ENCODE peak calls at places on chromosomes 13 and 19, in eight cellular contexts. S, B, Q, J, O, K, A and R are unnamed samples.

GRCh38 chr19:956747-957451 is 27.2 kb upstream of the WDR18 start:
- DNase-seq in S (no peak), B (no peak), Q (no peak), J (peak; percentile 45), O (peak; percentile 91), K (no peak), A (no peak), R (no peak)

GRCh38 chr19:14554382-14554812 is 17.5 kb downstream of the NDUFB7 start:
- DNase-seq in S (no peak), B (peak; percentile 89), Q (no peak), J (no peak), O (no peak), K (peak; percentile 75), A (peak; percentile 57), R (no peak)

GRCh38 chr13:83895994-83896580 is 13.8 kb upstream of the SLITRK1 start:
- DNase-seq in S (no peak), B (no peak), Q (no peak), J (no peak), O (no peak), K (no peak), A (no peak), R (no peak)

GRCh38 chr13:99989376-99990044 is 7.9 kb downstream of the ZIC2 start:
- DNase-seq in S (no peak), B (no peak), Q (no peak), J (peak; percentile 51), O (no peak), K (no peak), A (no peak), R (peak; percentile 66)

GRCh38 chr13:25848822-25849740 is 202.7 kb downstream of the SHISA2 start:
- DNase-seq in S (no peak), B (no peak), Q (no peak), J (no peak), O (no peak), K (no peak), A (no peak), R (no peak)

GRCh38 chr19:13381827-13382632 is 124.2 kb downstream of the CACNA1A start:
- DNase-seq in S (no peak), B (no peak), Q (no peak), J (no peak), O (no peak), K (no peak), A (no peak), R (no peak)

GRCh38 chr13:36839981-36840380 is 21.0 kb downstream of the RFXAP start:
- DNase-seq in S (no peak), B (no peak), Q (no peak), J (no peak), O (no peak), K (no peak), A (no peak), R (no peak)

GRCh38 chr19:2333027-2333806 is 4.7 kb downstream of the SPPL2B start:
- DNase-seq in S (no peak), B (no peak), Q (no peak), J (no peak), O (no peak), K (no peak), A (no peak), R (peak; percentile 73)

GRCh38 chr13:99307247-99307646 is at the start of gene GPR183:
- DNase-seq in S (no peak), B (no peak), Q (no peak), J (no peak), O (no peak), K (no peak), A (no peak), R (no peak)

GRCh38 chr13:23867027-23867491 is 22.1 kb downstream of the MIPEP start:
- DNase-seq in S (no peak), B (no peak), Q (no peak), J (no peak), O (no peak), K (no peak), A (no peak), R (no peak)

GRCh38 chr19:40274585-40275544 is 10.3 kb downstream of the AKT2 start:
- DNase-seq in S (peak; percentile 28), B (no peak), Q (no peak), J (no peak), O (no peak), K (no peak), A (no peak), R (no peak)

GRCh38 chr13:92807343-92807742 is 419.3 kb upstream of the GPC6 start:
- DNase-seq in S (no peak), B (peak; percentile 2), Q (no peak), J (no peak), O (no peak), K (no peak), A (no peak), R (no peak)

GRCh38 chr19:43439183-43440063 is 24.7 kb downstream of the TEX101 start:
- DNase-seq in S (no peak), B (no peak), Q (no peak), J (no peak), O (no peak), K (no peak), A (no peak), R (no peak)

GRCh38 chr13:95643471-95643813 is 1.1 kb downstream of the DZIP1 start:
- DNase-seq in S (no peak), B (no peak), Q (no peak), J (no peak), O (no peak), K (no peak), A (peak; percentile 4), R (no peak)

GRCh38 chr19:3440082-3440481 is 40.2 kb downstream of the SMIM24 start:
- DNase-seq in S (peak; percentile 43), B (no peak), Q (peak; percentile 24), J (peak; percentile 87), O (peak; percentile 57), K (no peak), A (peak; percentile 12), R (no peak)

GRCh38 chr19:41916033-41916424 is 12.2 kb downstream of the ERFL start:
- DNase-seq in S (no peak), B (no peak), Q (no peak), J (no peak), O (no peak), K (no peak), A (no peak), R (no peak)